ENCODE peak calls at places on chromosomes 16 and 17, in ten cellular contexts. One of them, this sample, is unnamed.

GRCh38 chr17:37815516-37815915 is 70.7 kb upstream of the HNF1B start:
- DNase-seq in CD8-positive, alpha-beta memory T cell: no peak
- DNase-seq in NCI-H446: no peak
- DNase-seq in nephron progenitor cell: no peak
- DNase-seq in T-helper 1 cell: no peak
- DNase-seq in stimulated activated CD4-positive, alpha-beta T cell treated with anti-CD3 and anti-CD28 coated beads, Interleukin-1b, Interleukin-23, amount 100 ng/mL, for 48 hours: no peak
- DNase-seq in neural crest cell: no peak
- DNase-seq in thyroid gland: no peak
- DNase-seq in stimulated activated CD8-positive, alpha-beta memory T cell treated with anti-CD3 and anti-CD28 coated beads, Interleukin-7, amount 100 ng/mL, for 1 hour: no peak
- DNase-seq in GM18507: no peak
- DNase-seq in this sample: no peak

GRCh38 chr16:85998178-85998867 is 99.4 kb downstream of the IRF8 start:
- DNase-seq in GM18507: no peak
- DNase-seq in stimulated activated CD4-positive, alpha-beta T cell treated with anti-CD3 and anti-CD28 coated beads, Interleukin-1b, Interleukin-23, amount 100 ng/mL, for 48 hours: no peak
- DNase-seq in thyroid gland: peak; percentile 29
- DNase-seq in nephron progenitor cell: no peak
- DNase-seq in NCI-H446: no peak
- DNase-seq in neural crest cell: no peak
- DNase-seq in CD8-positive, alpha-beta memory T cell: no peak
- DNase-seq in stimulated activated CD8-positive, alpha-beta memory T cell treated with anti-CD3 and anti-CD28 coated beads, Interleukin-7, amount 100 ng/mL, for 1 hour: no peak
- DNase-seq in T-helper 1 cell: no peak
- DNase-seq in this sample: no peak

GRCh38 chr17:5585814-5586558 is 1.7 kb upstream of the NLRP1 start:
- DNase-seq in neural crest cell: no peak
- DNase-seq in NCI-H446: peak; percentile 15
- DNase-seq in stimulated activated CD4-positive, alpha-beta T cell treated with anti-CD3 and anti-CD28 coated beads, Interleukin-1b, Interleukin-23, amount 100 ng/mL, for 48 hours: no peak
- DNase-seq in stimulated activated CD8-positive, alpha-beta memory T cell treated with anti-CD3 and anti-CD28 coated beads, Interleukin-7, amount 100 ng/mL, for 1 hour: no peak
- DNase-seq in T-helper 1 cell: no peak
- DNase-seq in thyroid gland: peak; percentile 15
- DNase-seq in CD8-positive, alpha-beta memory T cell: no peak
- DNase-seq in nephron progenitor cell: peak; percentile 26
- DNase-seq in GM18507: no peak
- DNase-seq in this sample: no peak

GRCh38 chr17:34443832-34444469 is 80.9 kb upstream of the CCL1 start:
- DNase-seq in CD8-positive, alpha-beta memory T cell: no peak
- DNase-seq in GM18507: no peak
- DNase-seq in T-helper 1 cell: no peak
- DNase-seq in stimulated activated CD8-positive, alpha-beta memory T cell treated with anti-CD3 and anti-CD28 coated beads, Interleukin-7, amount 100 ng/mL, for 1 hour: no peak
- DNase-seq in nephron progenitor cell: peak; percentile 23
- DNase-seq in stimulated activated CD4-positive, alpha-beta T cell treated with anti-CD3 and anti-CD28 coated beads, Interleukin-1b, Interleukin-23, amount 100 ng/mL, for 48 hours: no peak
- DNase-seq in thyroid gland: no peak
- DNase-seq in neural crest cell: peak; percentile 14
- DNase-seq in NCI-H446: no peak
- DNase-seq in this sample: no peak

GRCh38 chr16:55836158-55836611 is 3.3 kb upstream of the CES1 start:
- DNase-seq in thyroid gland: no peak
- DNase-seq in neural crest cell: no peak
- DNase-seq in stimulated activated CD4-positive, alpha-beta T cell treated with anti-CD3 and anti-CD28 coated beads, Interleukin-1b, Interleukin-23, amount 100 ng/mL, for 48 hours: no peak
- DNase-seq in stimulated activated CD8-positive, alpha-beta memory T cell treated with anti-CD3 and anti-CD28 coated beads, Interleukin-7, amount 100 ng/mL, for 1 hour: no peak
- DNase-seq in T-helper 1 cell: no peak
- DNase-seq in CD8-positive, alpha-beta memory T cell: no peak
- DNase-seq in GM18507: no peak
- DNase-seq in NCI-H446: no peak
- DNase-seq in nephron progenitor cell: no peak
- DNase-seq in this sample: no peak

GRCh38 chr17:70642059-70642458 is 472.7 kb downstream of the KCNJ2 start:
- DNase-seq in NCI-H446: no peak
- DNase-seq in stimulated activated CD4-positive, alpha-beta T cell treated with anti-CD3 and anti-CD28 coated beads, Interleukin-1b, Interleukin-23, amount 100 ng/mL, for 48 hours: no peak
- DNase-seq in neural crest cell: no peak
- DNase-seq in stimulated activated CD8-positive, alpha-beta memory T cell treated with anti-CD3 and anti-CD28 coated beads, Interleukin-7, amount 100 ng/mL, for 1 hour: no peak
- DNase-seq in CD8-positive, alpha-beta memory T cell: no peak
- DNase-seq in nephron progenitor cell: no peak
- DNase-seq in GM18507: no peak
- DNase-seq in T-helper 1 cell: no peak
- DNase-seq in thyroid gland: no peak
- DNase-seq in this sample: no peak

GRCh38 chr16:3578610-3579551 is 1.7 kb upstream of the NLRC3 start:
- DNase-seq in neural crest cell: no peak
- DNase-seq in thyroid gland: no peak
- DNase-seq in stimulated activated CD4-positive, alpha-beta T cell treated with anti-CD3 and anti-CD28 coated beads, Interleukin-1b, Interleukin-23, amount 100 ng/mL, for 48 hours: peak; percentile 61
- DNase-seq in T-helper 1 cell: no peak
- DNase-seq in GM18507: peak; percentile 64
- DNase-seq in stimulated activated CD8-positive, alpha-beta memory T cell treated with anti-CD3 and anti-CD28 coated beads, Interleukin-7, amount 100 ng/mL, for 1 hour: peak; percentile 17
- DNase-seq in NCI-H446: no peak
- DNase-seq in CD8-positive, alpha-beta memory T cell: peak; percentile 37
- DNase-seq in nephron progenitor cell: no peak
- DNase-seq in this sample: peak; percentile 71

GRCh38 chr17:63984651-63985386 is 12.1 kb upstream of the SCN4A start:
- DNase-seq in nephron progenitor cell: no peak
- DNase-seq in NCI-H446: peak; percentile 23
- DNase-seq in CD8-positive, alpha-beta memory T cell: no peak
- DNase-seq in GM18507: no peak
- DNase-seq in thyroid gland: peak; percentile 52
- DNase-seq in stimulated activated CD4-positive, alpha-beta T cell treated with anti-CD3 and anti-CD28 coated beads, Interleukin-1b, Interleukin-23, amount 100 ng/mL, for 48 hours: peak; percentile 55
- DNase-seq in stimulated activated CD8-positive, alpha-beta memory T cell treated with anti-CD3 and anti-CD28 coated beads, Interleukin-7, amount 100 ng/mL, for 1 hour: no peak
- DNase-seq in neural crest cell: no peak
- DNase-seq in T-helper 1 cell: no peak
- DNase-seq in this sample: no peak

GRCh38 chr16:88870608-88871348 is 4.3 kb upstream of the PABPN1L start:
- DNase-seq in stimulated activated CD4-positive, alpha-beta T cell treated with anti-CD3 and anti-CD28 coated beads, Interleukin-1b, Interleukin-23, amount 100 ng/mL, for 48 hours: no peak
- DNase-seq in thyroid gland: no peak
- DNase-seq in NCI-H446: no peak
- DNase-seq in neural crest cell: no peak
- DNase-seq in stimulated activated CD8-positive, alpha-beta memory T cell treated with anti-CD3 and anti-CD28 coated beads, Interleukin-7, amount 100 ng/mL, for 1 hour: no peak
- DNase-seq in nephron progenitor cell: no peak
- DNase-seq in CD8-positive, alpha-beta memory T cell: no peak
- DNase-seq in T-helper 1 cell: no peak
- DNase-seq in GM18507: no peak
- DNase-seq in this sample: no peak

GRCh38 chr16:9092963-9093477 is 1.6 kb downstream of the HAPSTR1 start:
- DNase-seq in nephron progenitor cell: peak; percentile 51
- DNase-seq in stimulated activated CD4-positive, alpha-beta T cell treated with anti-CD3 and anti-CD28 coated beads, Interleukin-1b, Interleukin-23, amount 100 ng/mL, for 48 hours: peak; percentile 26
- DNase-seq in NCI-H446: no peak
- DNase-seq in stimulated activated CD8-positive, alpha-beta memory T cell treated with anti-CD3 and anti-CD28 coated beads, Interleukin-7, amount 100 ng/mL, for 1 hour: no peak
- DNase-seq in GM18507: no peak
- DNase-seq in thyroid gland: peak; percentile 42
- DNase-seq in CD8-positive, alpha-beta memory T cell: no peak
- DNase-seq in T-helper 1 cell: no peak
- DNase-seq in neural crest cell: peak; percentile 16
- DNase-seq in this sample: peak; percentile 61

GRCh38 chr16:86531193-86531550 is 20.8 kb downstream of the FOXF1 start:
- DNase-seq in T-helper 1 cell: no peak
- DNase-seq in CD8-positive, alpha-beta memory T cell: no peak
- DNase-seq in thyroid gland: no peak
- DNase-seq in NCI-H446: no peak
- DNase-seq in nephron progenitor cell: no peak
- DNase-seq in stimulated activated CD4-positive, alpha-beta T cell treated with anti-CD3 and anti-CD28 coated beads, Interleukin-1b, Interleukin-23, amount 100 ng/mL, for 48 hours: no peak
- DNase-seq in neural crest cell: no peak
- DNase-seq in GM18507: no peak
- DNase-seq in stimulated activated CD8-positive, alpha-beta memory T cell treated with anti-CD3 and anti-CD28 coated beads, Interleukin-7, amount 100 ng/mL, for 1 hour: no peak
- DNase-seq in this sample: no peak

GRCh38 chr16:24764916-24765315 is 35.5 kb downstream of the TNRC6A start:
- DNase-seq in stimulated activated CD4-positive, alpha-beta T cell treated with anti-CD3 and anti-CD28 coated beads, Interleukin-1b, Interleukin-23, amount 100 ng/mL, for 48 hours: no peak
- DNase-seq in T-helper 1 cell: no peak
- DNase-seq in thyroid gland: no peak
- DNase-seq in stimulated activated CD8-positive, alpha-beta memory T cell treated with anti-CD3 and anti-CD28 coated beads, Interleukin-7, amount 100 ng/mL, for 1 hour: no peak
- DNase-seq in neural crest cell: no peak
- DNase-seq in nephron progenitor cell: no peak
- DNase-seq in CD8-positive, alpha-beta memory T cell: no peak
- DNase-seq in GM18507: no peak
- DNase-seq in NCI-H446: no peak
- DNase-seq in this sample: no peak

GRCh38 chr16:50933257-50933656 is 191.4 kb downstream of the CYLD start:
- DNase-seq in stimulated activated CD8-positive, alpha-beta memory T cell treated with anti-CD3 and anti-CD28 coated beads, Interleukin-7, amount 100 ng/mL, for 1 hour: no peak
- DNase-seq in neural crest cell: no peak
- DNase-seq in thyroid gland: no peak
- DNase-seq in NCI-H446: no peak
- DNase-seq in stimulated activated CD4-positive, alpha-beta T cell treated with anti-CD3 and anti-CD28 coated beads, Interleukin-1b, Interleukin-23, amount 100 ng/mL, for 48 hours: no peak
- DNase-seq in GM18507: no peak
- DNase-seq in T-helper 1 cell: no peak
- DNase-seq in CD8-positive, alpha-beta memory T cell: no peak
- DNase-seq in nephron progenitor cell: no peak
- DNase-seq in this sample: no peak

GRCh38 chr17:68777243-68777855 is 176.2 kb upstream of the FAM20A start:
- DNase-seq in CD8-positive, alpha-beta memory T cell: peak; percentile 23
- DNase-seq in stimulated activated CD4-positive, alpha-beta T cell treated with anti-CD3 and anti-CD28 coated beads, Interleukin-1b, Interleukin-23, amount 100 ng/mL, for 48 hours: no peak
- DNase-seq in thyroid gland: peak; percentile 42
- DNase-seq in T-helper 1 cell: no peak
- DNase-seq in neural crest cell: peak; percentile 72
- DNase-seq in GM18507: no peak
- DNase-seq in NCI-H446: peak; percentile 56
- DNase-seq in stimulated activated CD8-positive, alpha-beta memory T cell treated with anti-CD3 and anti-CD28 coated beads, Interleukin-7, amount 100 ng/mL, for 1 hour: no peak
- DNase-seq in nephron progenitor cell: peak; percentile 45
- DNase-seq in this sample: no peak

GRCh38 chr16:86510465-86511261 is at the start of gene FOXF1:
- DNase-seq in thyroid gland: no peak
- DNase-seq in GM18507: no peak
- DNase-seq in stimulated activated CD8-positive, alpha-beta memory T cell treated with anti-CD3 and anti-CD28 coated beads, Interleukin-7, amount 100 ng/mL, for 1 hour: no peak
- DNase-seq in T-helper 1 cell: no peak
- DNase-seq in stimulated activated CD4-positive, alpha-beta T cell treated with anti-CD3 and anti-CD28 coated beads, Interleukin-1b, Interleukin-23, amount 100 ng/mL, for 48 hours: no peak
- DNase-seq in NCI-H446: no peak
- DNase-seq in nephron progenitor cell: no peak
- DNase-seq in CD8-positive, alpha-beta memory T cell: no peak
- DNase-seq in neural crest cell: no peak
- DNase-seq in this sample: no peak

GRCh38 chr16:17019366-17019765 is 451.4 kb downstream of the XYLT1 start:
- DNase-seq in NCI-H446: no peak
- DNase-seq in neural crest cell: no peak
- DNase-seq in stimulated activated CD8-positive, alpha-beta memory T cell treated with anti-CD3 and anti-CD28 coated beads, Interleukin-7, amount 100 ng/mL, for 1 hour: no peak
- DNase-seq in GM18507: no peak
- DNase-seq in CD8-positive, alpha-beta memory T cell: no peak
- DNase-seq in T-helper 1 cell: no peak
- DNase-seq in nephron progenitor cell: no peak
- DNase-seq in stimulated activated CD4-positive, alpha-beta T cell treated with anti-CD3 and anti-CD28 coated beads, Interleukin-1b, Interleukin-23, amount 100 ng/mL, for 48 hours: no peak
- DNase-seq in thyroid gland: no peak
- DNase-seq in this sample: no peak

GRCh38 chr17:59771093-59771492 is 63.6 kb downstream of the VMP1 start:
- DNase-seq in stimulated activated CD4-positive, alpha-beta T cell treated with anti-CD3 and anti-CD28 coated beads, Interleukin-1b, Interleukin-23, amount 100 ng/mL, for 48 hours: no peak
- DNase-seq in CD8-positive, alpha-beta memory T cell: no peak
- DNase-seq in nephron progenitor cell: no peak
- DNase-seq in T-helper 1 cell: no peak
- DNase-seq in NCI-H446: no peak
- DNase-seq in neural crest cell: no peak
- DNase-seq in thyroid gland: no peak
- DNase-seq in GM18507: no peak
- DNase-seq in stimulated activated CD8-positive, alpha-beta memory T cell treated with anti-CD3 and anti-CD28 coated beads, Interleukin-7, amount 100 ng/mL, for 1 hour: no peak
- DNase-seq in this sample: no peak

GRCh38 chr17:63035695-63036094 is 69.7 kb downstream of the TANC2 start:
- DNase-seq in neural crest cell: no peak
- DNase-seq in NCI-H446: no peak
- DNase-seq in CD8-positive, alpha-beta memory T cell: no peak
- DNase-seq in GM18507: no peak
- DNase-seq in stimulated activated CD8-positive, alpha-beta memory T cell treated with anti-CD3 and anti-CD28 coated beads, Interleukin-7, amount 100 ng/mL, for 1 hour: no peak
- DNase-seq in nephron progenitor cell: no peak
- DNase-seq in T-helper 1 cell: no peak
- DNase-seq in stimulated activated CD4-positive, alpha-beta T cell treated with anti-CD3 and anti-CD28 coated beads, Interleukin-1b, Interleukin-23, amount 100 ng/mL, for 48 hours: no peak
- DNase-seq in thyroid gland: no peak
- DNase-seq in this sample: no peak

GRCh38 chr17:48854774-48855476 is 24.1 kb downstream of the CALCOCO2 start:
- DNase-seq in NCI-H446: no peak
- DNase-seq in T-helper 1 cell: no peak
- DNase-seq in nephron progenitor cell: no peak
- DNase-seq in CD8-positive, alpha-beta memory T cell: no peak
- DNase-seq in stimulated activated CD8-positive, alpha-beta memory T cell treated with anti-CD3 and anti-CD28 coated beads, Interleukin-7, amount 100 ng/mL, for 1 hour: no peak
- DNase-seq in thyroid gland: no peak
- DNase-seq in GM18507: no peak
- DNase-seq in neural crest cell: no peak
- DNase-seq in stimulated activated CD4-positive, alpha-beta T cell treated with anti-CD3 and anti-CD28 coated beads, Interleukin-1b, Interleukin-23, amount 100 ng/mL, for 48 hours: no peak
- DNase-seq in this sample: no peak

GRCh38 chr17:38341035-38341721 is 2.6 kb downstream of the GPR179 start:
- DNase-seq in GM18507: no peak
- DNase-seq in NCI-H446: no peak
- DNase-seq in neural crest cell: no peak
- DNase-seq in stimulated activated CD8-positive, alpha-beta memory T cell treated with anti-CD3 and anti-CD28 coated beads, Interleukin-7, amount 100 ng/mL, for 1 hour: no peak
- DNase-seq in T-helper 1 cell: no peak
- DNase-seq in thyroid gland: peak; percentile 83
- DNase-seq in CD8-positive, alpha-beta memory T cell: no peak
- DNase-seq in nephron progenitor cell: no peak
- DNase-seq in stimulated activated CD4-positive, alpha-beta T cell treated with anti-CD3 and anti-CD28 coated beads, Interleukin-1b, Interleukin-23, amount 100 ng/mL, for 48 hours: no peak
- DNase-seq in this sample: no peak

GRCh38 chr16:89721644-89722391 is 481 bp downstream of the ZNF276 start:
- DNase-seq in T-helper 1 cell: peak; percentile 84
- DNase-seq in CD8-positive, alpha-beta memory T cell: peak; percentile 93
- DNase-seq in NCI-H446: peak; percentile 25
- DNase-seq in GM18507: no peak
- DNase-seq in thyroid gland: peak; percentile 67
- DNase-seq in stimulated activated CD4-positive, alpha-beta T cell treated with anti-CD3 and anti-CD28 coated beads, Interleukin-1b, Interleukin-23, amount 100 ng/mL, for 48 hours: peak; percentile 79
- DNase-seq in stimulated activated CD8-positive, alpha-beta memory T cell treated with anti-CD3 and anti-CD28 coated beads, Interleukin-7, amount 100 ng/mL, for 1 hour: peak; percentile 77
- DNase-seq in neural crest cell: no peak
- DNase-seq in nephron progenitor cell: peak; percentile 63
- DNase-seq in this sample: peak; percentile 85

GRCh38 chr16:53546988-53547391 is 44.0 kb upstream of the AKTIP start:
- DNase-seq in stimulated activated CD8-positive, alpha-beta memory T cell treated with anti-CD3 and anti-CD28 coated beads, Interleukin-7, amount 100 ng/mL, for 1 hour: no peak
- DNase-seq in thyroid gland: no peak
- DNase-seq in stimulated activated CD4-positive, alpha-beta T cell treated with anti-CD3 and anti-CD28 coated beads, Interleukin-1b, Interleukin-23, amount 100 ng/mL, for 48 hours: no peak
- DNase-seq in nephron progenitor cell: peak; percentile 26
- DNase-seq in NCI-H446: no peak
- DNase-seq in T-helper 1 cell: no peak
- DNase-seq in GM18507: no peak
- DNase-seq in CD8-positive, alpha-beta memory T cell: no peak
- DNase-seq in neural crest cell: no peak
- DNase-seq in this sample: no peak

GRCh38 chr16:307691-308312 is 24.8 kb downstream of the PDIA2 start:
- DNase-seq in GM18507: no peak
- DNase-seq in NCI-H446: no peak
- DNase-seq in nephron progenitor cell: no peak
- DNase-seq in stimulated activated CD4-positive, alpha-beta T cell treated with anti-CD3 and anti-CD28 coated beads, Interleukin-1b, Interleukin-23, amount 100 ng/mL, for 48 hours: no peak
- DNase-seq in stimulated activated CD8-positive, alpha-beta memory T cell treated with anti-CD3 and anti-CD28 coated beads, Interleukin-7, amount 100 ng/mL, for 1 hour: no peak
- DNase-seq in T-helper 1 cell: no peak
- DNase-seq in neural crest cell: no peak
- DNase-seq in CD8-positive, alpha-beta memory T cell: no peak
- DNase-seq in thyroid gland: no peak
- DNase-seq in this sample: no peak

This sample was measured in CD8-positive, alpha-beta T cell.